ENCODE peak calls at places on chromosomes 16 and 17, in nine cellular contexts. K, F, H, X, M, T, A, O and C are unnamed samples.

GRCh38 chr16:2816751-2817495 is at the start of gene PRSS21:
- DNase-seq in A (no peak), X (no peak), H (no peak), T (peak), F (no peak), M (peak), K (no peak), O (no peak), C (no peak)

GRCh38 chr17:71902931-71903506 is 217.8 kb upstream of the SOX9 start:
- DNase-seq in T (no peak), F (no peak), H (no peak), A (no peak), K (no peak), M (no peak), O (no peak), X (no peak), C (no peak)

GRCh38 chr16:58021661-58022551 is 3.6 kb upstream of the MMP15 start:
- DNase-seq in H (no peak), F (no peak), M (no peak), T (no peak), K (no peak), X (peak), O (no peak), A (no peak), C (no peak)

GRCh38 chr16:27382187-27382855 is 19.7 kb upstream of the IL21R start:
- DNase-seq in A (no peak), T (no peak), F (no peak), H (no peak), X (no peak), M (no peak), K (no peak), O (no peak), C (no peak)

GRCh38 chr17:35373532-35373983 is at the start of gene SLFN11:
- DNase-seq in O (no peak), K (peak), H (peak), A (no peak), M (peak), T (peak), X (peak), F (peak), C (no peak)

GRCh38 chr17:40159456-40159855 is 17.8 kb upstream of the RAPGEFL1 start:
- DNase-seq in H (no peak), X (no peak), T (no peak), O (no peak), M (no peak), F (no peak), K (no peak), A (no peak), C (no peak)

GRCh38 chr16:81313731-81314602 is 795 bp upstream of the GAN start:
- DNase-seq in O (peak), H (no peak), K (no peak), A (no peak), X (peak), T (peak), F (no peak), M (peak), C (no peak)

GRCh38 chr16:67395458-67396158 is 2.3 kb upstream of the TPPP3 start:
- DNase-seq in X (no peak), O (no peak), A (no peak), K (no peak), F (no peak), H (no peak), M (no peak), T (no peak), C (no peak)

GRCh38 chr17:50834126-50834785 is 1.1 kb upstream of the WFIKKN2 start:
- DNase-seq in M (no peak), O (no peak), F (no peak), A (no peak), H (no peak), K (no peak), X (no peak), T (no peak), C (no peak)
- TF ChIP-seq REST in M (no peak), O (no peak), F (no peak), A (no peak), H (no peak), K (no peak), X (no peak), T (no peak), C (no peak)

GRCh38 chr17:68205251-68205807 is 42.5 kb upstream of the AMZ2 start:
- DNase-seq in O (peak), T (peak), X (peak), M (peak), F (peak), K (peak), A (peak), H (no peak), C (peak)

GRCh38 chr17:68207651-68208253 is 40.1 kb upstream of the AMZ2 start:
- DNase-seq in O (no peak), M (no peak), X (no peak), A (no peak), K (no peak), T (no peak), F (no peak), H (no peak), C (no peak)

GRCh38 chr17:68201425-68201785 is 46.4 kb upstream of the AMZ2 start:
- DNase-seq in K (no peak), A (no peak), H (no peak), T (no peak), F (no peak), X (no peak), M (no peak), O (no peak), C (no peak)

GRCh38 chr17:68200689-68201424 is 47.0 kb upstream of the AMZ2 start:
- DNase-seq in M (peak), F (peak), K (peak), A (peak), T (peak), X (peak), O (peak), H (no peak), C (peak)

GRCh38 chr17:68204736-68205135 is 43.1 kb upstream of the AMZ2 start:
- DNase-seq in M (no peak), X (no peak), K (no peak), T (no peak), H (no peak), O (no peak), A (no peak), F (peak), C (no peak)
- H3K27ac ChIP-seq in M (no peak), X (no peak), K (no peak), T (no peak), H (no peak), O (no peak), A (peak), F (peak), C (no peak)

DNA sequence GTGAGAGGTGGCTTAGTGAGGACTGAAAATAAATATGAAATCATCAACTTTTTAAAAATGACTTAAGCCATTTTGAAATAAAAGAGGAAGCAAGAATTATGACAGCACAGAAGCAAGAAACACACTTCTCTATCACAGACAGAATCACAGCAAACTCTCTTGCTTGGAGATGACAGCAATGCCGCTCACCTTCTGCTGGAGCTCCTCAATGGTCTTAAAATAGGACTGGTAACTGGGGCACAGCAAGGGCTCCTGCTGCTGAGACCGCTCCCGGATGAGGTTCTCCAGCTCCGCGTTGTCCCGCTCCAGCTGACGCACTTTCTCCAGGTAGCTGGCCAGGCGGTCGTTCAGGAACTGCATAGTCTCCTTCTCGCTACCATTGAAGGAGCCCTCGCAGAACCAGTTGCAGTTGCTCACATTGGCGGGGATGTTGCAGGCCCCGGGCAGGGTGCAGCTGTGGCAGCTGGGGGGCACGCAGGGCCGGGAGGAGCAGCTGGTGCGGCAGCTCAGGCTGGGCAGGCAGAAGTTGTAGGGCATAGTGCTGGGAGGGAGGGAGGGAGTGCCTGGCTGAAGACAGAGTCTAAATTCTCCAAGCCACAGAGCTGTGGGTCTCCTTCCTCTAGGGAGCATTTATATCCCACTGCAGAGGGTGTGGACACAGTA is at the start of gene KRT31:
- DNase-seq in T (no peak), O (no peak), M (no peak), K (no peak), X (no peak), H (no peak), F (no peak), A (no peak), C (no peak)
- TF ChIP-seq REST in T (no peak), O (no peak), M (no peak), K (no peak), X (no peak), H (no peak), F (no peak), A (no peak), C (no peak)

GRCh38 chr17:78885956-78886355 is 17.0 kb downstream of the CEP295NL start:
- DNase-seq in X (peak), A (peak), F (no peak), O (no peak), K (no peak), H (no peak), T (no peak), M (no peak), C (no peak)

GRCh38 chr17:78884876-78885667 is 17.9 kb downstream of the CEP295NL start:
- DNase-seq in X (peak), K (no peak), A (no peak), M (no peak), F (no peak), O (no peak), T (no peak), H (no peak), C (no peak)

GRCh38 chr17:78889525-78889924 is 13.5 kb downstream of the CEP295NL start:
- DNase-seq in K (no peak), T (no peak), O (no peak), F (no peak), M (no peak), X (no peak), H (peak), A (no peak), C (no peak)

GRCh38 chr17:78888911-78889496 is 14.0 kb downstream of the CEP295NL start:
- DNase-seq in T (no peak), X (no peak), F (no peak), O (no peak), A (no peak), M (no peak), H (no peak), K (no peak), C (no peak)

GRCh38 chr17:78886954-78887353 is 16.0 kb downstream of the CEP295NL start:
- DNase-seq in X (no peak), T (no peak), K (no peak), F (no peak), A (no peak), H (no peak), M (no peak), O (no peak), C (no peak)
- H3K27ac ChIP-seq in X (no peak), T (no peak), K (no peak), F (no peak), A (no peak), H (no peak), M (no peak), O (no peak), C (no peak)

DNA sequence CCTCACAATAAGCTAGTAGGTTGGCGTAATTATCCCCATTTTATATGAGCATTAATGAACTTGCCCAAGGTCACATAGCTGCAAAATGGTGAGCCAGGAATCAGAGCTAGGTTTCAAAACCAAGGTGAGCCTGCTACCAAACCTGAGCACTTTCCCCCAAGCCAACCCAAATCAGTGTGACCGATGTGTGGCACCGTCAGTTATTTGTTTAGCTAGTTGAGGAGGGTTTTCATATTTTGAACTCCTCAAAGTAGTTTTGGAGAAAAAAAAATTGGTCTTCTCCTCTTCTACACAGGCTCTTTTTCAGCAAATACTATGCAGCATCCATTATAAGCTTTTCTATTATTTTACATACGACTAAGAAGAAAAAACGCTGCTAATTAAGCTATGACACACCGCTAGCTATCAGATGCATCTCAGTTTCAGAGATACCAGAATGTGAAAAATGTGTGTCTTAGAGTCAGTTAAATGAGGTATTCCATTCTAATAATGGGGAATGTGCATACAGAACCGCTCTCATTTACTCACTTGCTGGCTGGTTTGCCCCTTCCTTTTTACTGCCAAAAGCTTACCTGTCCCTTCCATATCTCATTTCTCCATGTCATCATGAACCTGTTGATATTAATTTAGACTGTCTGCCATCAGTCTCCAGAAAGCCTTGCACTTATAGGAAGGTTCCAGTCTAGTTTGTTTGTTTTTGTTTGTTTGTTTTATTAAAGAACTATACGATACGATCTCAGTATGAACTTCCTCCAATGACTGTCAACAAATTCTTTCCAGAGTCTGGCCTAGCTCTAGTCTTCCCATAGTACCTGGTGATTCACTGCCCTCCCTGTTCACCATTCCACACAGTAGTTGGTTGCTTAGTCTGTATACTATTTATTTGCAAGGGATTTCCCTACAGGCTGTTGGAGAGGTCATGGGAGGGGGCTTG is 2.2 kb upstream of the TBX4 start:
- DNase-seq in H (no peak), F (no peak), T (no peak), O (no peak), A (no peak), M (no peak), X (no peak), K (no peak), C (no peak)
- TF ChIP-seq REST in H (no peak), F (no peak), T (no peak), O (no peak), A (no peak), M (no peak), X (no peak), K (no peak), C (no peak)

DNA sequence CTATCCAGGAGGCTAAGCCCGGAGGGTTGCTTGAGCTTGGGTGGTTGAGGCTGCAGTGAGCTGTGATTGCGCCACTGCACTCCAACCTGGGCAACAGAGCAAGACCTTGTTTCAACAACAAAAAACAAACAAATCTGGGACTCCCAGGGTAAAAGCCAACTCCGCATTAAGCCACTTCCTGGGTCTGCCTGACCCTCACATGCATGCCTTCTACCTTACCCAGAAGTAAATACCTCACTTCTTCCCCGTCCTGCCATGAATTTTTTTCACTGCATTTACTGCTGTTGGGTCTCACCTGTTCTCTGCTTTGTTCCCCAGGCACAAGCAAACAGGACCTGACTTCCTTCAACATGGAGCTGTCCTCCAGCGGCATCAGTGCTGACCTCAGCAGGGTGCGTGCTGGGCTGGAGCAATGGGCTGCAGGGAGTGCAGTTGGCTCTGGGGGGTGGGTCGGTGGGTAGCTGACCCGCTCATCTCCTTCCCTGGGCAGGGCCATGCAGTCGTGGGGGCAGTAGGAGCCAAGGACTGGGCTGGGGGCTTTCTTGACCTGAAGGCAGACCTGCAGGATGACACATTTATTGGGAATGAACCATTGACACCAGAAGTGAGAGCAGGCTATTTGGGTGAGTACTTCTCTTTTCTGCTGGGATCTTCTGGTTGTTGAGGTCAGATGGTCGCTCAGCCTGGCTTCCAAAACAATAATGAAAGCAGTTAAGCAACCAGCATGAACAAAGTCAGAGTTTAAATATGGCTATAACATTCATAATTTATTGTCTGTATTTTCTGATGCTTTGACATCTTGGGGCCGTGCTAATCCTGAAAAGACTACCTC is 16.4 kb downstream of the ITGAL start:
- DNase-seq in O (peak), K (no peak), H (no peak), X (no peak), F (no peak), T (peak), M (no peak), A (no peak), C (no peak)
- H3K27ac ChIP-seq in O (peak), K (no peak), H (no peak), X (no peak), F (no peak), T (no peak), M (no peak), A (no peak), C (no peak)

GRCh38 chr16:24568392-24568791 is 29.0 kb downstream of the RBBP6 start:
- DNase-seq in M (no peak), H (no peak), O (no peak), F (no peak), A (no peak), K (no peak), X (peak), T (no peak), C (no peak)
- TF ChIP-seq REST in M (no peak), H (no peak), O (no peak), F (no peak), A (no peak), K (no peak), X (no peak), T (no peak), C (no peak)

DNA sequence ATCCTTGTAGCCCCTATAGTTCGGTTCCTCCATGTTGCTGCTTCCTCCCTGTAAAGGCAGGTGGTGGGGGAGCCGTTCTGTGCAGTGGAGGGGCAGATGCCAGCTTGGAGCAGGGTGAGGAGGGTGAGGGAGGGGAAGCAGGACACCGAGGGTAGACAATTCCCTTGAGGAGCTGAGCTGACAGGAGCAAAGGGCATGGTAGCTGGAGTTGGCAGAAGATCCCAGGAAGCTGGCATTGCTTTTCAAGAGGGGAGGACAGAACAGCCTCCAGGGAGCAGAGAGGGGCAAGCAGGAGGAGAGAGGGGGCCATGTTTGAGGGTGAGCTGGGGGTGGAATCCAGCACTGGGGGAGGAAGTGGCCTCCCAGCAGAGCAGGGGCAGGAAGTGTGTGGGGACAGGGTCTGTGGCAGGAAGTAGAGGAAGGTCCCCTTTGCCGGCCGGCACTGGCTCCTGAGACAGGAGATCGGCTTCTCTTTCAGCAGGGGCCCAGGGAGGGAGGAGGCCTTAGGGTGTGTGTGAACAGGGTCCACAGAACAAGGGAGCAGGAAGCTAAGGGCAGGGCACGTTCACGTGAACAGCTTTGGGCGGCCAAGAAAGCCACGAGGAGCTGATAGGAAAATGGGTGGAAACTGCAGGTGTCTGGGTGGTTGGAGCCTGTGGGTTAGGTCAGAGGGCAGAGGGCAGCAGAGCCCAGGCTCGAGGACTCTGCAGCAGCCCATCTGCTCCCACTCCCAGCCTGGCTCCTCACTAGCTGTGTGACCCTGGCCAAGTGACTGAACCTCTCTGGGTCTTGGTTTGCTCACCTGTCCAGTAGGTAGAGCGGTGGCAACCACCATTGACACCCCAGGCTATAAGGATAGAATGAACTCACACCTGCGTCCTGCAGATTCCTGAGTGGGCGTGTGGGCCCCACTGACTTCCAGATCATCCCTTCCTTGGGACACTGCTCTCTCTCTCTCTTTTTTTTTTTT is 17.5 kb upstream of the SPNS2 start:
- DNase-seq in T (no peak), M (no peak), O (no peak), F (no peak), H (no peak), K (peak), X (no peak), A (no peak), C (no peak)
- H3K27ac ChIP-seq in T (no peak), M (no peak), O (peak), F (no peak), H (no peak), K (peak), X (no peak), A (no peak), C (no peak)